ENCODE peak calls at places on chromosomes 1 and 21, in six cellular contexts. One of them, this sample, is unnamed.

GRCh38 chr21:25283720-25284119 is 323.6 kb downstream of the MRPL39 start:
- DNase-seq in HEK293T: peak; percentile 20
- DNase-seq in NCI-H1092 treated with DMSO at 0.1 percent for 48 hours: peak; percentile 29
- DNase-seq in stimulated activated CD4-positive, alpha-beta T cell treated with anti-CD3 and anti-CD28 coated beads, Interleukin-2, amount 100 ng/mL, for 48 hours: no peak
- DNase-seq in skeletal muscle cell: no peak
- DNase-seq in neural progenitor cell: peak; percentile 63
- DNase-seq in this sample: no peak

GRCh38 chr1:24849653-24850295 is 80.3 kb downstream of the RUNX3 start:
- DNase-seq in HEK293T: no peak
- DNase-seq in NCI-H1092 treated with DMSO at 0.1 percent for 48 hours: no peak
- DNase-seq in stimulated activated CD4-positive, alpha-beta T cell treated with anti-CD3 and anti-CD28 coated beads, Interleukin-2, amount 100 ng/mL, for 48 hours: no peak
- DNase-seq in skeletal muscle cell: no peak
- DNase-seq in neural progenitor cell: peak; percentile 65
- DNase-seq in this sample: no peak

GRCh38 chr1:66048011-66048410 is 255.3 kb downstream of the PDE4B start:
- DNase-seq in HEK293T: no peak
- DNase-seq in NCI-H1092 treated with DMSO at 0.1 percent for 48 hours: no peak
- DNase-seq in stimulated activated CD4-positive, alpha-beta T cell treated with anti-CD3 and anti-CD28 coated beads, Interleukin-2, amount 100 ng/mL, for 48 hours: no peak
- DNase-seq in skeletal muscle cell: peak; percentile 8
- DNase-seq in neural progenitor cell: no peak
- DNase-seq in this sample: no peak

GRCh38 chr1:59752556-59753412 is 62.0 kb upstream of the HOOK1 start:
- DNase-seq in HEK293T: no peak
- DNase-seq in NCI-H1092 treated with DMSO at 0.1 percent for 48 hours: no peak
- DNase-seq in stimulated activated CD4-positive, alpha-beta T cell treated with anti-CD3 and anti-CD28 coated beads, Interleukin-2, amount 100 ng/mL, for 48 hours: no peak
- DNase-seq in skeletal muscle cell: no peak
- DNase-seq in neural progenitor cell: no peak
- DNase-seq in this sample: no peak

GRCh38 chr1:88371396-88371795 is 312.7 kb upstream of the PKN2 start:
- DNase-seq in HEK293T: no peak
- DNase-seq in NCI-H1092 treated with DMSO at 0.1 percent for 48 hours: no peak
- DNase-seq in stimulated activated CD4-positive, alpha-beta T cell treated with anti-CD3 and anti-CD28 coated beads, Interleukin-2, amount 100 ng/mL, for 48 hours: no peak
- DNase-seq in skeletal muscle cell: no peak
- DNase-seq in neural progenitor cell: no peak
- DNase-seq in this sample: no peak

GRCh38 chr1:172478485-172478884 is 34.6 kb upstream of the PIGC start:
- DNase-seq in HEK293T: no peak
- DNase-seq in NCI-H1092 treated with DMSO at 0.1 percent for 48 hours: no peak
- DNase-seq in stimulated activated CD4-positive, alpha-beta T cell treated with anti-CD3 and anti-CD28 coated beads, Interleukin-2, amount 100 ng/mL, for 48 hours: no peak
- DNase-seq in skeletal muscle cell: no peak
- DNase-seq in neural progenitor cell: no peak
- DNase-seq in this sample: no peak

GRCh38 chr1:7827134-7827955 is 25.5 kb downstream of the UTS2 start:
- DNase-seq in HEK293T: no peak
- DNase-seq in NCI-H1092 treated with DMSO at 0.1 percent for 48 hours: no peak
- DNase-seq in stimulated activated CD4-positive, alpha-beta T cell treated with anti-CD3 and anti-CD28 coated beads, Interleukin-2, amount 100 ng/mL, for 48 hours: peak; percentile 14
- DNase-seq in skeletal muscle cell: no peak
- DNase-seq in neural progenitor cell: no peak
- DNase-seq in this sample: no peak

GRCh38 chr1:32272557-32273388 is 19.1 kb upstream of the HDAC1 start:
- DNase-seq in HEK293T: no peak
- DNase-seq in NCI-H1092 treated with DMSO at 0.1 percent for 48 hours: no peak
- DNase-seq in stimulated activated CD4-positive, alpha-beta T cell treated with anti-CD3 and anti-CD28 coated beads, Interleukin-2, amount 100 ng/mL, for 48 hours: no peak
- DNase-seq in skeletal muscle cell: no peak
- DNase-seq in neural progenitor cell: no peak
- DNase-seq in this sample: no peak

GRCh38 chr1:207315435-207315834 is 6.0 kb upstream of the CD55 start:
- DNase-seq in HEK293T: no peak
- DNase-seq in NCI-H1092 treated with DMSO at 0.1 percent for 48 hours: no peak
- DNase-seq in stimulated activated CD4-positive, alpha-beta T cell treated with anti-CD3 and anti-CD28 coated beads, Interleukin-2, amount 100 ng/mL, for 48 hours: no peak
- DNase-seq in skeletal muscle cell: no peak
- DNase-seq in neural progenitor cell: no peak
- DNase-seq in this sample: no peak

GRCh38 chr1:233440952-233441401 is 113.5 kb downstream of the MAP3K21 start:
- DNase-seq in HEK293T: peak; percentile 78
- DNase-seq in NCI-H1092 treated with DMSO at 0.1 percent for 48 hours: peak; percentile 75
- DNase-seq in stimulated activated CD4-positive, alpha-beta T cell treated with anti-CD3 and anti-CD28 coated beads, Interleukin-2, amount 100 ng/mL, for 48 hours: no peak
- DNase-seq in skeletal muscle cell: peak; percentile 14
- DNase-seq in neural progenitor cell: peak; percentile 87
- DNase-seq in this sample: no peak

GRCh38 chr21:45640888-45641479 is 2.5 kb upstream of the PCBP3 start:
- DNase-seq in HEK293T: no peak
- DNase-seq in NCI-H1092 treated with DMSO at 0.1 percent for 48 hours: no peak
- DNase-seq in stimulated activated CD4-positive, alpha-beta T cell treated with anti-CD3 and anti-CD28 coated beads, Interleukin-2, amount 100 ng/mL, for 48 hours: no peak
- DNase-seq in skeletal muscle cell: no peak
- DNase-seq in neural progenitor cell: peak; percentile 66
- DNase-seq in this sample: no peak

GRCh38 chr1:236129315-236129714 is 13.0 kb upstream of the GPR137B start:
- DNase-seq in HEK293T: no peak
- DNase-seq in NCI-H1092 treated with DMSO at 0.1 percent for 48 hours: no peak
- DNase-seq in stimulated activated CD4-positive, alpha-beta T cell treated with anti-CD3 and anti-CD28 coated beads, Interleukin-2, amount 100 ng/mL, for 48 hours: no peak
- DNase-seq in skeletal muscle cell: no peak
- DNase-seq in neural progenitor cell: peak; percentile 33
- DNase-seq in this sample: no peak

GRCh38 chr1:85146972-85147359 is 53.9 kb downstream of the SYDE2 start:
- DNase-seq in HEK293T: no peak
- DNase-seq in NCI-H1092 treated with DMSO at 0.1 percent for 48 hours: no peak
- DNase-seq in stimulated activated CD4-positive, alpha-beta T cell treated with anti-CD3 and anti-CD28 coated beads, Interleukin-2, amount 100 ng/mL, for 48 hours: no peak
- DNase-seq in skeletal muscle cell: no peak
- DNase-seq in neural progenitor cell: no peak
- DNase-seq in this sample: no peak

GRCh38 chr1:169511339-169512028 is 25.7 kb upstream of the SLC19A2 start:
- DNase-seq in HEK293T: no peak
- DNase-seq in NCI-H1092 treated with DMSO at 0.1 percent for 48 hours: no peak
- DNase-seq in stimulated activated CD4-positive, alpha-beta T cell treated with anti-CD3 and anti-CD28 coated beads, Interleukin-2, amount 100 ng/mL, for 48 hours: no peak
- DNase-seq in skeletal muscle cell: peak; percentile 83
- DNase-seq in neural progenitor cell: no peak
- DNase-seq in this sample: peak; percentile 75

GRCh38 chr21:18548249-18548648 is 144.7 kb upstream of the TMPRSS15 start:
- DNase-seq in HEK293T: no peak
- DNase-seq in NCI-H1092 treated with DMSO at 0.1 percent for 48 hours: no peak
- DNase-seq in stimulated activated CD4-positive, alpha-beta T cell treated with anti-CD3 and anti-CD28 coated beads, Interleukin-2, amount 100 ng/mL, for 48 hours: no peak
- DNase-seq in skeletal muscle cell: no peak
- DNase-seq in neural progenitor cell: no peak
- DNase-seq in this sample: no peak

GRCh38 chr1:10132852-10133251 is 77.5 kb upstream of the KIF1B start:
- DNase-seq in HEK293T: no peak
- DNase-seq in NCI-H1092 treated with DMSO at 0.1 percent for 48 hours: no peak
- DNase-seq in stimulated activated CD4-positive, alpha-beta T cell treated with anti-CD3 and anti-CD28 coated beads, Interleukin-2, amount 100 ng/mL, for 48 hours: no peak
- DNase-seq in skeletal muscle cell: no peak
- DNase-seq in neural progenitor cell: no peak
- DNase-seq in this sample: no peak

GRCh38 chr1:156656779-156657160 is 14.9 kb downstream of the BCAN start:
- DNase-seq in HEK293T: no peak
- DNase-seq in NCI-H1092 treated with DMSO at 0.1 percent for 48 hours: no peak
- DNase-seq in stimulated activated CD4-positive, alpha-beta T cell treated with anti-CD3 and anti-CD28 coated beads, Interleukin-2, amount 100 ng/mL, for 48 hours: no peak
- DNase-seq in skeletal muscle cell: no peak
- DNase-seq in neural progenitor cell: peak; percentile 36
- DNase-seq in this sample: no peak